ENCODE peak calls at places on chromosomes 6 and 20, in four cellular contexts. Y, J, Z and A are unnamed samples.

GRCh38 chr6:32079566-32080290 is 29.4 kb downstream of the TNXB start:
- DNase-seq in Y (no peak), J (no peak), Z (no peak), A (no peak)

GRCh38 chr6:36735110-36735971 is 37.7 kb downstream of the RAB44 start:
- DNase-seq in Y (no peak), J (no peak), Z (no peak), A (no peak)

GRCh38 chr20:54250691-54251090 is 42.8 kb downstream of the PFDN4 start:
- DNase-seq in Y (no peak), J (no peak), Z (no peak), A (no peak)

GRCh38 chr20:11509776-11510175 is 407.9 kb upstream of the BTBD3 start:
- DNase-seq in Y (no peak), J (no peak), Z (no peak), A (no peak)

GRCh38 chr6:47922391-47922790 is 140.6 kb downstream of the OPN5 start:
- DNase-seq in Y (no peak), J (no peak), Z (no peak), A (peak; percentile 21)

GRCh38 chr6:56863366-56863765 is 91.5 kb upstream of the BEND6 start:
- DNase-seq in Y (no peak), J (no peak), Z (no peak), A (no peak)

GRCh38 chr20:41126719-41127118 is 10.6 kb upstream of the PLCG1 start:
- DNase-seq in Y (no peak), J (no peak), Z (no peak), A (no peak)

GRCh38 chr20:51140671-51141070 is 117.8 kb upstream of the KCNG1 start:
- DNase-seq in Y (no peak), J (no peak), Z (no peak), A (no peak)

GRCh38 chr20:57664476-57664875 is 44.2 kb upstream of the ZBP1 start:
- DNase-seq in Y (no peak), J (no peak), Z (no peak), A (peak; percentile 11)

GRCh38 chr20:57662028-57662312 is 41.7 kb upstream of the ZBP1 start:
- DNase-seq in Y (no peak), J (no peak), Z (no peak), A (peak; percentile 6)

GRCh38 chr20:57663681-57664451 is 43.6 kb upstream of the ZBP1 start:
- DNase-seq in Y (no peak), J (no peak), Z (no peak), A (peak; percentile 7)

GRCh38 chr20:57662313-57663240 is 42.4 kb upstream of the ZBP1 start:
- DNase-seq in Y (no peak), J (no peak), Z (peak; percentile 33), A (peak; percentile 41)

DNA sequence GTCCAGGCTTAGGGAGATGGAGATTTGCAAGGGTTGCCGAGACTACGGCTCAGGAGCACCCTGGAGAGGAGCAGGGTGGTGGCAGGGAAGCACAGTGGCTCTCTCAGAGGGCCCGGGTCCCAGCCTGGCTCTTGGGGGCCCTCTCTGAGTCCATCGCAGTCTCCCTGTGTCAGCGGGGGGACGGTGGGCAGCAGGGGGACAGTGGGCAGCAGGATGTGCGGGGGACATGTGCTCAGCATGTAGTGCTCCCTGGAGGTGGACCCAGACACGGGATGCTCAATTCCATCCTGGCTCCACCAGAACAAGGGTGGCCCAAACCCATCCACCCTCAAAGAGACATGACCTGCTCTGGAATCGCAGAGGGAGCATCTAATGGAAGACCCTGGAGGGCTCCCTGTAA is 43.0 kb upstream of the ZBP1 start:
- DNase-seq in Y (no peak), J (no peak), Z (peak; percentile 16), A (peak; percentile 8)
- TF ChIP-seq USF1 in Y (no peak), J (no peak), Z (no peak), A (no peak)

DNA sequence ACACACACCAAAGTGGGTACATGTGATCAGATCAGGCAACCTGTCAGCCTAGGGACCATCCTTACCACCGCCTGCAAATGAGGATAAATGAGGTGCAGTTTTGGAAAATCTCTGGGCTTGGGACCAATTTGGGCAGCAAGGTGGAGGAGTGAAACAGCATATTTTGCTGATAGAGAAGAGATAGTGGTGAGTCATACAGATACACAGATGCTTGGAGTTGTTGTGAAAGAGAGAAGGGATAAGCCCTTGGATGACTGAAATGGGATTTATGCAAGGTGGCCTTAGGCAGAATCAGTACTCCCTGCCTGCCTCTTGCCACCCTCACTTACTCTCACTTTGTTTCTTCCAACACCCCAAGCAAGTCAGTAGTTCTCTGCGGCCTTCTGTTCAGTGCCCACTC is 34.7 kb downstream of the BMP2 start:
- DNase-seq in Y (no peak), J (no peak), Z (no peak), A (no peak)
- TF ChIP-seq USF1 in Y (no peak), J (no peak), Z (no peak), A (no peak)

GRCh38 chr20:58145506-58146080 is 82.9 kb downstream of the ANKRD60 start:
- DNase-seq in Y (no peak), J (no peak), Z (no peak), A (no peak)
- TF ChIP-seq USF1 in Y (no peak), J (no peak), Z (no peak), A (no peak)

DNA sequence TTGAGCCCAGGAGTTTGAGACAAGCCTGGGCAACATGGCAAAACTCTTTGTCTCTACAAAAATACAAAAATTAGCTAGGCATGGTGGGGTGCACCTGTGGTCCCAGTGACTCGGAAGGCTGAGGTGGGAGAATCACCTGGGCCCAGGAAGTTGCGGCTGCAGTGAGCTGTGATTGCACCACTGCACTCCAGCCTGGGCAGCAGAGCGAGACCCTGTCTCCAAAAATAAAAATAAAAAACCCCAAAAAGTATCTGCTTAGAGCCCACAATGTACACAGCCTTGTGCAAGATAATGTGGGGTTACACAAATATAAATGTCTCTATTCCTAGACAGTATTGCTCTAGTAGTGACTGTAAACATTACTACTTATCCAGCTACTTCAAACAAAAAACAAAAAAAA is 5.9 kb downstream of the ESF1 start:
- DNase-seq in Y (no peak), J (no peak), Z (no peak), A (no peak)
- TF ChIP-seq USF1 in Y (no peak), J (no peak), Z (no peak), A (no peak)

GRCh38 chr6:76876922-76877553 is 586.3 kb downstream of the HTR1B start:
- DNase-seq in Y (no peak), J (no peak), Z (peak; percentile 56), A (peak; percentile 75)
- TF ChIP-seq USF1 in Y (no peak), J (no peak), Z (no peak), A (no peak)